ENCODE peak calls at places on chromosomes 3 and 15, in nine cellular contexts. I is cardiac muscle cell, S is A549, V is foreskin fibroblast, T is AG04449, R is nephron progenitor cell, F is BJ, Q is fibroblast of lung, P is left lung. X is an unnamed sample.

GRCh38 chr15:88375234-88375926 is 91.8 kb downstream of the MRPL46 start:
- DNase-seq in I (no peak), S (peak), V (peak), T (peak), R (no peak), F (peak), Q (peak), P (no peak), X (no peak)

GRCh38 chr3:69113536-69113935 is 8.9 kb downstream of the LMOD3 start:
- DNase-seq in I (no peak), S (no peak), V (no peak), T (no peak), R (no peak), F (no peak), Q (peak), P (no peak), X (no peak)

GRCh38 chr15:98043160-98044059 is 82.9 kb downstream of the ARRDC4 start:
- DNase-seq in I (no peak), S (no peak), V (no peak), T (no peak), R (no peak), F (no peak), Q (no peak), P (peak), X (no peak)

GRCh38 chr3:53252105-53252946 is 3.5 kb downstream of the TKT start:
- DNase-seq in I (no peak), S (no peak), V (no peak), T (no peak), R (no peak), F (no peak), Q (peak), P (peak), X (no peak)

GRCh38 chr15:35289029-35289617 is 204.0 kb upstream of the NANOGP8 start:
- DNase-seq in I (peak), S (peak), V (peak), T (no peak), R (peak), F (no peak), Q (peak), P (no peak), X (no peak)

GRCh38 chr3:78887029-78887428 is 880.8 kb downstream of the ROBO1 start:
- DNase-seq in I (no peak), S (peak), V (peak), T (no peak), R (no peak), F (no peak), Q (peak), P (no peak), X (no peak)

GRCh38 chr3:72082121-72082715 is 297.3 kb upstream of the PROK2 start:
- DNase-seq in I (no peak), S (no peak), V (no peak), T (no peak), R (no peak), F (no peak), Q (no peak), P (no peak), X (no peak)

GRCh38 chr3:36540898-36541518 is 160.7 kb downstream of the STAC start:
- DNase-seq in I (peak), S (peak), V (peak), T (no peak), R (peak), F (no peak), Q (peak), P (no peak), X (no peak)

GRCh38 chr3:115072265-115073008 is 74.7 kb downstream of the ZBTB20 start:
- DNase-seq in I (no peak), S (no peak), V (peak), T (no peak), R (no peak), F (peak), Q (peak), P (no peak), X (no peak)

GRCh38 chr3:134090031-134090430 is 60.3 kb upstream of the SLCO2A1 start:
- DNase-seq in I (no peak), S (no peak), V (no peak), T (no peak), R (no peak), F (no peak), Q (peak), P (no peak), X (no peak)

GRCh38 chr3:48798998-48799397 is 48.7 kb downstream of the PRKAR2A start:
- DNase-seq in I (no peak), S (no peak), V (no peak), T (no peak), R (no peak), F (no peak), Q (no peak), P (no peak), X (no peak)

GRCh38 chr15:63902671-63903035 is 68.9 kb upstream of the HERC1 start:
- DNase-seq in I (no peak), S (no peak), V (no peak), T (no peak), R (no peak), F (no peak), Q (no peak), P (no peak), X (no peak)

GRCh38 chr3:168625477-168625876 is 529.8 kb upstream of the GOLIM4 start:
- DNase-seq in I (no peak), S (no peak), V (no peak), T (no peak), R (no peak), F (no peak), Q (no peak), P (no peak), X (no peak)

GRCh38 chr3:118755402-118755801 is 279.2 kb downstream of the IGSF11 start:
- DNase-seq in I (no peak), S (no peak), V (no peak), T (no peak), R (no peak), F (no peak), Q (no peak), P (no peak), X (no peak)

GRCh38 chr15:58390118-58390517 is 41.7 kb upstream of the LIPC start:
- DNase-seq in I (no peak), S (no peak), V (no peak), T (no peak), R (no peak), F (no peak), Q (no peak), P (no peak), X (no peak)

GRCh38 chr3:82222401-82222800 is 461.0 kb upstream of the GBE1 start:
- DNase-seq in I (no peak), S (no peak), V (no peak), T (no peak), R (no peak), F (no peak), Q (no peak), P (no peak), X (no peak)

GRCh38 chr3:99542771-99543518 is 95.4 kb upstream of the COL8A1 start:
- DNase-seq in I (no peak), S (no peak), V (no peak), T (no peak), R (no peak), F (no peak), Q (no peak), P (no peak), X (no peak)

GRCh38 chr3:168197162-168197561 is 101.4 kb upstream of the GOLIM4 start:
- DNase-seq in I (no peak), S (no peak), V (no peak), T (no peak), R (no peak), F (no peak), Q (peak), P (no peak), X (no peak)

GRCh38 chr3:190721330-190721729 is 141.2 kb downstream of the GMNC start:
- DNase-seq in I (no peak), S (no peak), V (no peak), T (no peak), R (peak), F (no peak), Q (no peak), P (no peak), X (no peak)

GRCh38 chr3:183638092-183638644 is 2.7 kb downstream of the KLHL24 start:
- DNase-seq in I (no peak), S (no peak), V (no peak), T (no peak), R (no peak), F (no peak), Q (peak), P (no peak), X (no peak)

GRCh38 chr15:73709671-73710070 is 25.5 kb downstream of the CD276 start:
- DNase-seq in I (no peak), S (no peak), V (no peak), T (no peak), R (no peak), F (no peak), Q (no peak), P (no peak), X (no peak)

GRCh38 chr3:101719604-101720185 is 4.7 kb upstream of the CEP97 start:
- DNase-seq in I (no peak), S (no peak), V (no peak), T (no peak), R (no peak), F (no peak), Q (peak), P (no peak), X (no peak)

GRCh38 chr15:66635006-66635405 is 67.0 kb upstream of the SMAD6 start:
- DNase-seq in I (no peak), S (no peak), V (no peak), T (no peak), R (no peak), F (no peak), Q (no peak), P (no peak), X (no peak)

GRCh38 chr15:66633851-66634250 is 68.1 kb upstream of the LCTL start:
- DNase-seq in I (no peak), S (no peak), V (no peak), T (no peak), R (no peak), F (no peak), Q (no peak), P (no peak), X (peak)

GRCh38 chr15:66633346-66633745 is 67.5 kb upstream of the LCTL start:
- DNase-seq in I (no peak), S (no peak), V (no peak), T (no peak), R (no peak), F (no peak), Q (no peak), P (no peak), X (peak)

GRCh38 chr15:66635817-66636216 is 66.2 kb upstream of the SMAD6 start:
- DNase-seq in I (no peak), S (no peak), V (no peak), T (no peak), R (no peak), F (no peak), Q (no peak), P (no peak), X (peak)

GRCh38 chr15:66634540-66634939 is 67.5 kb upstream of the SMAD6 start:
- DNase-seq in I (no peak), S (no peak), V (no peak), T (no peak), R (no peak), F (no peak), Q (no peak), P (no peak), X (peak)
- TF ChIP-seq CTCF in I (no peak), S (no peak), V (no peak), T (no peak), R (no peak), F (no peak), Q (no peak), P (no peak), X (no peak)

GRCh38 chr3:151407928-151408327 is 23.4 kb upstream of the P2RY12 start:
- DNase-seq in I (no peak), S (no peak), V (no peak), T (no peak), R (no peak), F (no peak), Q (no peak), P (no peak), X (no peak)

GRCh38 chr3:151415289-151415688 is 30.7 kb upstream of the P2RY12 start:
- DNase-seq in I (no peak), S (no peak), V (no peak), T (no peak), R (no peak), F (no peak), Q (no peak), P (no peak), X (no peak)

GRCh38 chr3:151410891-151411559 is 26.5 kb upstream of the P2RY12 start:
- DNase-seq in I (no peak), S (no peak), V (peak), T (no peak), R (no peak), F (no peak), Q (peak), P (peak), X (no peak)

GRCh38 chr3:151412989-151413388 is 28.4 kb upstream of the P2RY12 start:
- DNase-seq in I (no peak), S (no peak), V (no peak), T (no peak), R (no peak), F (no peak), Q (no peak), P (peak), X (no peak)
- TF ChIP-seq CTCF in I (no peak), S (no peak), V (no peak), T (no peak), R (no peak), F (no peak), Q (no peak), P (no peak), X (peak)

GRCh38 chr3:148074916-148075315 is 622.8 kb upstream of the AGTR1 start:
- DNase-seq in I (no peak), S (no peak), V (no peak), T (no peak), R (no peak), F (no peak), Q (no peak), P (no peak), X (no peak)
- TF ChIP-seq CTCF in I (no peak), S (no peak), V (no peak), T (no peak), R (no peak), F (no peak), Q (no peak), P (no peak), X (no peak)

GRCh38 chr3:113297281-113297680 is 85.9 kb downstream of the BOC start:
- DNase-seq in I (no peak), S (no peak), V (no peak), T (no peak), R (no peak), F (no peak), Q (no peak), P (no peak), X (no peak)
- TF ChIP-seq CTCF in I (no peak), S (no peak), V (no peak), T (no peak), R (no peak), F (no peak), Q (no peak), P (no peak), X (no peak)

GRCh38 chr3:62211675-62212429 is 161.5 kb downstream of the FEZF2 start:
- DNase-seq in I (no peak), S (peak), V (no peak), T (no peak), R (no peak), F (no peak), Q (no peak), P (no peak), X (no peak)
- TF ChIP-seq CTCF in I (peak), S (no peak), V (peak), T (no peak), R (no peak), F (peak), Q (no peak), P (no peak), X (peak)

GRCh38 chr3:52198643-52199608 is 966 bp downstream of the ALAS1 start:
- DNase-seq in I (no peak), S (no peak), V (no peak), T (no peak), R (no peak), F (no peak), Q (no peak), P (peak), X (no peak)

GRCh38 chr3:52196977-52197376 is 983 bp upstream of the ALAS1 start:
- DNase-seq in I (no peak), S (no peak), V (no peak), T (no peak), R (no peak), F (no peak), Q (no peak), P (peak), X (no peak)

GRCh38 chr3:52195823-52196331 is 2.1 kb upstream of the ALAS1 start:
- DNase-seq in I (no peak), S (no peak), V (peak), T (no peak), R (no peak), F (no peak), Q (peak), P (peak), X (no peak)

GRCh38 chr3:52197499-52197841 is 490 bp upstream of the ALAS1 start:
- DNase-seq in I (no peak), S (no peak), V (no peak), T (no peak), R (no peak), F (no peak), Q (no peak), P (no peak), X (no peak)

GRCh38 chr3:52197842-52198625 is at the start of gene ALAS1:
- DNase-seq in I (peak), S (peak), V (peak), T (peak), R (peak), F (peak), Q (peak), P (peak), X (no peak)
- TF ChIP-seq CTCF in I (no peak), S (no peak), V (no peak), T (peak), R (peak), F (peak), Q (no peak), P (no peak), X (no peak)

DNA sequence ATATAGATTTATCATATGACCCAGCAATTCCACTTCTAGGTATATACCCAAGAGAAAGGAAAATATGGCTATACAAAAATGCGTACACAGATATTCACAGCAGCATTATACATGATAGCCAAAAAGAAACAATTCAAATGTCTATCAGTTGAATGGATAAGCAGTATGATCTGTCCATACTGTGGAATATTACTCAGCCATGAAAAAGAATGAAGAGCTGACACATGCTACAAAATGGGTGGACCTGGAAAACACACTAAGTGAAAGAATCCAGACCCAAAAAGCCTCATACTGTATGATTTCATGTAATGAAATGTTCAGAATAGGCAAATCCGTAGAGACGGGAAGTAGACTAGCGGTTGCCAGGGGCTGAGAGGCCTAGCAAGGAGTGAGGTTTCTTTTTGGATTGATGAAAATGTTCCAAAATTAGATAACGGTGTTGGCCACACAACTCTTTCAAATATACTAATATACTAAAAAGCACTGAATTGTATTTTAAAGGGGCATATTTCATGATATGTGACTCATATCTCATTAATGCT is 33.4 kb downstream of the FGD5 start:
- DNase-seq in I (no peak), S (no peak), V (no peak), T (no peak), R (no peak), F (no peak), Q (no peak), P (no peak), X (no peak)
- TF ChIP-seq CTCF in I (no peak), S (no peak), V (no peak), T (no peak), R (no peak), F (no peak), Q (no peak), P (no peak), X (no peak)

GRCh38 chr3:31446411-31446810 is 86.3 kb upstream of the STT3B start:
- DNase-seq in I (no peak), S (no peak), V (no peak), T (no peak), R (no peak), F (no peak), Q (no peak), P (no peak), X (no peak)

GRCh38 chr3:31449318-31449717 is 83.4 kb upstream of the STT3B start:
- DNase-seq in I (no peak), S (no peak), V (no peak), T (no peak), R (no peak), F (no peak), Q (no peak), P (no peak), X (no peak)

GRCh38 chr3:31448882-31449243 is 83.9 kb upstream of the STT3B start:
- DNase-seq in I (no peak), S (no peak), V (no peak), T (no peak), R (no peak), F (no peak), Q (no peak), P (no peak), X (no peak)

GRCh38 chr3:31450345-31450744 is 82.4 kb upstream of the STT3B start:
- DNase-seq in I (no peak), S (no peak), V (no peak), T (no peak), R (no peak), F (no peak), Q (no peak), P (no peak), X (no peak)

GRCh38 chr3:31448035-31448881 is 84.5 kb upstream of the STT3B start:
- DNase-seq in I (no peak), S (no peak), V (no peak), T (no peak), R (no peak), F (no peak), Q (no peak), P (peak), X (no peak)
- TF ChIP-seq CTCF in I (peak), S (peak), V (peak), T (peak), R (no peak), F (peak), Q (peak), P (peak), X (peak)

GRCh38 chr15:59998256-59999063 is 5.7 kb upstream of the FOXB1 start:
- DNase-seq in I (no peak), S (no peak), V (no peak), T (no peak), R (no peak), F (no peak), Q (no peak), P (no peak), X (no peak)

GRCh38 chr15:59996498-59997041 is 7.5 kb upstream of the FOXB1 start:
- DNase-seq in I (no peak), S (no peak), V (no peak), T (no peak), R (no peak), F (no peak), Q (no peak), P (no peak), X (no peak)

GRCh38 chr15:59995568-59996349 is 8.4 kb upstream of the FOXB1 start:
- DNase-seq in I (no peak), S (no peak), V (no peak), T (no peak), R (no peak), F (no peak), Q (no peak), P (no peak), X (no peak)

GRCh38 chr15:59999064-59999377 is 5.1 kb upstream of the FOXB1 start:
- DNase-seq in I (no peak), S (no peak), V (no peak), T (no peak), R (no peak), F (no peak), Q (no peak), P (no peak), X (no peak)

DNA sequence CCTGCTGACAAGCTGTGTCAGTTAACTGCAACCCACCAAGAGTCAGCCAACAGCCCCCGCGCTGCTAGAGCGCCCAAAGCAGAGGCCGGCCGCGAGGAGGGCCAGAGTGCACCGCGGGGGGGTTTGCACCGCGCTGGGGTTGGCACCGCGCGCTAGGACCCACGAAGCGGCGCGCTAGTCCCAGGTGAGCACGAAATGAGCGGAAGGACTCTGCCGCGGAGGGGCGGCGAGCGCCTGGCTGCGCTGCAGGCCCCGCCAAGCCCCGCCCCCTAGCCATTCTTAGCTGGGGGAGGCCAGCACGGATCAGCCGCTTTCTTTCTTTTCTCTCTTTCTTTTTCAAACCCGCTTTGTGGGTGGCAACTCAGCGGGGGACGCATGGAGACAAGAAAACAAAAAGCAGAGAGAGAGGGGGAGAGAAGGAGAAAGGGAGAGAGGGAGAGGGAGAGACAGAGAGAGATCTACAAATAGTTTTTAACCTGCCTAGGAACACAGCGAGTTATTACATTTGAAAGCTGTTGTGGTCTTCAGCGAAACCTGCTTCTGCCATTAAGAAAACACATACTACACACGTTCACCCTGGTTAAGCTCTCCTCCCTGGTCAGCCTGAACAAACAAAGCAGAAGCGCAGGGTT is 6.9 kb upstream of the FOXB1 start:
- DNase-seq in I (peak), S (no peak), V (no peak), T (no peak), R (peak), F (no peak), Q (no peak), P (peak), X (no peak)
- TF ChIP-seq CTCF in I (no peak), S (no peak), V (no peak), T (no peak), R (no peak), F (no peak), Q (no peak), P (no peak), X (no peak)

X was measured in chondrocyte.